ENCODE peak calls at places on chromosome 21, in five cellular contexts. C is neuronal stem cell, O is PC-9, J is fibroblast of lung, N is lung. E is an unnamed sample. For H3K27me3, H3K4me1 and H3K36me3, the result is how much of the 10 kb centered on the place peaks cover.

GRCh38 chr21:18114735-18115134 is 129.9 kb upstream of the CHODL start:
- DNase-seq in O (no peak), C (no peak), N (no peak), J (no peak), E (no peak)

GRCh38 chr21:27391990-27392389 is 425.1 kb upstream of the ADAMTS5 start:
- DNase-seq in C (no peak), O (no peak), N (no peak), J (no peak), E (no peak)

GRCh38 chr21:38505654-38506523 is 7.6 kb upstream of the ERG start:
- DNase-seq in O (no peak), C (peak), N (no peak), J (peak), E (peak)

GRCh38 chr21:46459356-46460112 is 843 bp downstream of the DIP2A start:
- DNase-seq in J (peak), C (no peak), O (no peak), N (peak), E (no peak)

GRCh38 chr21:17513214-17514123 is 626 bp downstream of the CXADR start:
- DNase-seq in J (peak), C (peak), O (no peak), N (peak), E (peak)

GRCh38 chr21:46425566-46425965 is 33.1 kb upstream of the DIP2A start:
- DNase-seq in J (no peak), O (no peak), C (no peak), N (no peak), E (no peak)

GRCh38 chr21:24046816-24047443 is 1560.4 kb downstream of the MRPL39 start:
- DNase-seq in N (no peak), J (no peak), C (no peak), O (no peak), E (no peak)

GRCh38 chr21:31335957-31336738 is 7.9 kb downstream of the TIAM1 start:
- DNase-seq in J (peak), C (no peak), O (peak), N (no peak), E (peak)

GRCh38 chr21:25578070-25578961 is 29.0 kb downstream of the MRPL39 start:
- DNase-seq in O (no peak), J (no peak), N (no peak), C (no peak), E (no peak)

GRCh38 chr21:39029086-39029772 is 154.0 kb downstream of the PSMG1 start:
- DNase-seq in N (no peak), O (no peak), J (peak), C (no peak), E (peak)

GRCh38 chr21:34593423-34593822 is 21.5 kb downstream of the RCAN1 start:
- DNase-seq in O (no peak), J (no peak), C (no peak), N (no peak), E (no peak)

GRCh38 chr21:19759836-19760235 is 1238.4 kb upstream of the NCAM2 start:
- DNase-seq in J (no peak), O (no peak), N (no peak), C (no peak), E (no peak)

GRCh38 chr21:40548134-40548533 is 298.8 kb downstream of the DSCAM start:
- DNase-seq in C (no peak), N (no peak), O (no peak), J (no peak), E (no peak)

GRCh38 chr21:34820051-34820450 is 151.3 kb downstream of the CLIC6 start:
- DNase-seq in J (no peak), O (no peak), N (no peak), C (no peak), E (no peak)

GRCh38 chr21:38236232-38236631 is 20.6 kb upstream of the KCNJ15 start:
- DNase-seq in N (no peak), O (no peak), J (no peak), C (no peak), E (no peak)

GRCh38 chr21:20040768-20041167 is 957.4 kb upstream of the NCAM2 start:
- DNase-seq in N (no peak), O (no peak), J (no peak), C (no peak), E (no peak)

GRCh38 chr21:46374761-46375389 is 50.9 kb downstream of the PCNT start:
- DNase-seq in C (no peak), J (no peak), O (no peak), N (no peak), E (no peak)

GRCh38 chr21:35145626-35146236 is 96.6 kb upstream of the RUNX1 start:
- DNase-seq in N (no peak), C (no peak), J (no peak), O (no peak), E (no peak)

GRCh38 chr21:15054089-15054488 is 10.7 kb downstream of the NRIP1 start:
- DNase-seq in O (no peak), C (no peak), J (no peak), N (no peak), E (no peak)

GRCh38 chr21:43637530-43637929 is 21.8 kb downstream of the HSF2BP start:
- DNase-seq in C (no peak), N (peak), O (no peak), J (no peak), E (no peak)

GRCh38 chr21:43597052-43597451 is 62.2 kb downstream of the HSF2BP start:
- DNase-seq in C (no peak), J (peak), N (no peak), O (peak), E (peak)

GRCh38 chr21:26686278-26686677 is 113.2 kb upstream of the CYYR1 start:
- DNase-seq in O (no peak), C (no peak), N (no peak), J (peak), E (no peak)

GRCh38 chr21:34690041-34690792 is 21.4 kb downstream of the CLIC6 start:
- DNase-seq in O (peak), N (no peak), J (no peak), C (no peak), E (no peak)

GRCh38 chr21:42921912-42922311 is 3.5 kb downstream of the ERVH48-1 start:
- DNase-seq in C (no peak), J (no peak), O (no peak), N (no peak), E (no peak)

GRCh38 chr21:28761709-28762356 is 230.8 kb downstream of the LTN1 start:
- DNase-seq in O (no peak), N (no peak), J (no peak), C (no peak), E (no peak)

GRCh38 chr21:26194811-26195251 is 24.3 kb upstream of the APP start:
- DNase-seq in N (no peak), O (no peak), J (peak), C (no peak), E (no peak)

GRCh38 chr21:16978309-16978895 is 534.4 kb upstream of the CXADR start:
- DNase-seq in J (no peak), C (no peak), O (no peak), N (no peak), E (no peak)

GRCh38 chr21:44700101-44701022 is 3.4 kb downstream of the KRTAP10-12 start:
- DNase-seq in J (no peak), C (no peak), O (no peak), N (no peak), E (no peak)
- H3K27me3 ChIP-seq in J (under half), C (under half), O (half or more), N (under half), E (under half)

GRCh38 chr21:45089964-45090363 is 15.6 kb downstream of the ADARB1 start:
- DNase-seq in J (no peak), N (no peak), C (no peak), O (no peak), E (no peak)

GRCh38 chr21:45088729-45089128 is 14.3 kb downstream of the ADARB1 start:
- DNase-seq in N (no peak), J (no peak), O (no peak), C (no peak), E (no peak)

GRCh38 chr21:45086342-45086958 is 12.1 kb downstream of the ADARB1 start:
- DNase-seq in C (no peak), J (no peak), O (no peak), N (no peak), E (no peak)

GRCh38 chr21:45087022-45087823 is 12.8 kb downstream of the ADARB1 start:
- DNase-seq in J (peak), N (no peak), C (no peak), O (no peak), E (no peak)

DNA sequence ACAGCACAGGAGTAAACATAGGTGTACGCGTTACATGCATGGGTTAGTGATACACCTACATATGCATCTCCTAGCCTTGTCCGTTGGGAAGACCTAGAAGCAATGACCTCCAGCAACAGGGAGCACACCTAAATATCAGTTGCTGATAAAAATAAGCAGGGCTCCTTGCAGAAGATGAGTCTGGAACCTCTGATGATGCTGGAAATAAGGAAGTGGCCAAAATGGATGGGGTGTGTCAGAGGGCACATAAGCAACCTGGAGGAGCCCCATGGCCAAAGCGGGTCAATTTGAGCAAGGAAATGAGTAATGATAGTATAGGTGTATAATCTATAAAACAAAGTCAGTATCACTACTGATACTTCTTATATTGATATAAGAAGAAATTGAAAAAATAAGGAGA is 13.7 kb downstream of the ADARB1 start:
- DNase-seq in J (no peak), N (no peak), C (no peak), O (no peak), E (no peak)
- H3K4me1 ChIP-seq in J (under half), N (under half), C (under half), O (under half), E (under half)

DNA sequence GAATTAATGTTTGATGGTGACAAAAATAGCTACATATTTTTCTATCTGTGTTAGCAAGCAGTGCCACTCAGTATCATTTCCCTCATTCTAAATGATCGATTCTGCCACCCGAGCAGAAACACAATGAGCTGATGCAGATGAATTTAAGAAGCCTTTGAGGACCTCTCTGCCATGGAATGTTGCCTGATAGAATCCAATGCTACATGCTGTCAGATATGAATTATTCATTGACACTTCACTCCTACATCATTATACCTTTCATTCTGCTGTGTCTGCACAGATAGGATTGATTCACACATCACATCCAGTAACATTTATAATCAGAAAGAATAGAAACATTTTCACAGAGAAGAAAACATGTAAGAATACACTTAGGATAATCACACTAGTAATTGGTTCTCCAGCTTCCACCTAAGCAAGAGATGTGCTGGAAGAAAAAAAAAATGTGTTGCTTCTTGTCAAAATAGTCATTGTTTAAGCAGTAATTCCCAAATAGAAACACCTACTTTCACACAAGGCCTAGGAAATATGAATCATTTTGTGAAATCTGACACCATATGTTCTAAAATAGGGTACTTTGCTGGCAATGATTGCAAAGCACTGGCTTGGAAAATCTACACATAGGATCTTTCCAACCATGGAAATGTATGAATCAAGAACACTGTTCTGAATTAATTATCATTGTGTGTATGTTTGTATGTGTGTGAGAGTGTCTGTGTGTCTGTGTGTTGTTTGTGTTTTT is 110.1 kb downstream of the GRIK1 start:
- DNase-seq in J (peak), O (no peak), N (no peak), C (no peak), E (no peak)
- H3K36me3 ChIP-seq in J (under half), O (under half), N (under half), C (under half), E (under half)

GRCh38 chr21:33244082-33244780 is 14.5 kb downstream of the IFNAR2 start:
- DNase-seq in O (no peak), N (no peak), J (no peak), C (no peak), E (no peak)
- H3K27me3 ChIP-seq in O (under half), N (under half), J (under half), C (under half), E (under half)

GRCh38 chr21:41774467-41775151 is 7.8 kb upstream of the RIPK4 start:
- DNase-seq in J (no peak), C (no peak), O (no peak), N (peak), E (no peak)
- H3K4me1 ChIP-seq in J (under half), C (under half), O (under half), N (under half), E (under half)

GRCh38 chr21:44791993-44792392 is 9.6 kb downstream of the UBE2G2 start:
- DNase-seq in N (no peak), C (no peak), J (no peak), O (no peak), E (no peak)
- H3K36me3 ChIP-seq in N (under half), C (half or more), J (under half), O (under half), E (half or more)

GRCh38 chr21:36709030-36709867 is 10.3 kb downstream of the SIM2 start:
- DNase-seq in C (no peak), J (no peak), N (no peak), O (no peak), E (no peak)
- H3K27me3 ChIP-seq in C (half or more), J (half or more), N (under half), O (under half), E (under half)